ENCODE peak calls at places on chromosomes 4 and X, in nine cellular contexts. C is endodermal cell, U is cardiac fibroblast, B is heart right ventricle, Z is AG04449, I is epithelial cell of esophagus, G is fibroblast of mammary gland, D is coronary artery, M is nephron progenitor cell. H is an unnamed sample.

GRCh38 chr4:125140966-125141495 is 173.7 kb upstream of the FAT4 start:
- DNase-seq in D (no peak), B (no peak), I (peak), Z (peak), C (no peak), G (peak), M (no peak), U (peak), H (peak)

GRCh38 chr4:15501941-15502340 is 32.3 kb downstream of the CC2D2A start:
- DNase-seq in B (no peak), D (no peak), U (no peak), C (no peak), Z (no peak), I (no peak), M (no peak), G (no peak), H (no peak)

GRCh38 chr4:163107754-163108153 is 58.9 kb downstream of the NAF1 start:
- DNase-seq in I (peak), G (peak), B (no peak), C (no peak), Z (no peak), D (no peak), U (peak), M (no peak), H (peak)

GRCh38 chr4:155674669-155675071 is 8.0 kb downstream of the GUCY1A1 start:
- DNase-seq in Z (no peak), G (no peak), I (no peak), M (no peak), C (no peak), B (no peak), D (no peak), U (no peak), H (no peak)

GRCh38 chrX:26918633-26919032 is 544.5 kb downstream of the PPP4R3C start:
- DNase-seq in D (no peak), M (peak), I (peak), C (peak), U (peak), Z (no peak), G (peak), B (no peak), H (peak)

GRCh38 chr4:44674471-44674870 is 3.7 kb upstream of the GUF1 start:
- DNase-seq in B (no peak), I (no peak), U (no peak), D (no peak), M (no peak), Z (no peak), G (no peak), C (no peak), H (no peak)

GRCh38 chr4:166458756-166459155 is 585.7 kb downstream of the TLL1 start:
- DNase-seq in I (peak), Z (no peak), U (no peak), M (no peak), G (peak), D (no peak), B (no peak), C (no peak), H (no peak)

GRCh38 chr4:74874785-74875367 is 58.0 kb upstream of the PARM1 start:
- DNase-seq in U (peak), M (peak), I (peak), D (no peak), B (no peak), G (peak), C (peak), Z (peak), H (peak)

GRCh38 chr4:124262211-124263179 is 450.0 kb downstream of the ANKRD50 start:
- DNase-seq in I (peak), Z (peak), G (peak), U (peak), D (no peak), B (no peak), M (peak), C (peak), H (peak)

GRCh38 chr4:138055890-138056289 is 186.3 kb downstream of the SLC7A11 start:
- DNase-seq in Z (no peak), G (peak), C (no peak), M (no peak), U (no peak), B (no peak), I (peak), D (no peak), H (no peak)

GRCh38 chr4:6270691-6271121 is 1.1 kb downstream of the WFS1 start:
- DNase-seq in C (no peak), D (no peak), G (peak), M (no peak), I (no peak), U (peak), Z (no peak), B (no peak), H (no peak)

GRCh38 chr4:98749206-98749605 is 90.8 kb upstream of the TSPAN5 start:
- DNase-seq in G (peak), Z (no peak), C (no peak), U (peak), M (no peak), I (no peak), D (no peak), B (no peak), H (no peak)

GRCh38 chr4:123381996-123382395 is 14.6 kb upstream of the SPRY1 start:
- DNase-seq in M (no peak), U (no peak), Z (no peak), C (no peak), I (no peak), B (no peak), D (no peak), G (no peak), H (no peak)

GRCh38 chr4:60133414-60133813 is 1066.7 kb upstream of the ADGRL3 start:
- DNase-seq in D (no peak), U (no peak), B (no peak), G (no peak), M (no peak), C (no peak), I (peak), Z (no peak), H (peak)

GRCh38 chr4:42708625-42709024 is 51.7 kb upstream of the ATP8A1 start:
- DNase-seq in G (no peak), D (no peak), U (no peak), Z (no peak), C (no peak), I (no peak), B (no peak), M (no peak), H (no peak)

GRCh38 chr4:150874386-150875226 is 140.5 kb downstream of the LRBA start:
- DNase-seq in B (peak), D (no peak), C (no peak), I (peak), Z (no peak), G (peak), U (peak), M (no peak), H (no peak)

GRCh38 chr4:62484357-62484756 is 1284.2 kb downstream of the ADGRL3 start:
- DNase-seq in C (no peak), B (no peak), U (no peak), M (no peak), G (no peak), I (no peak), D (no peak), Z (no peak), H (no peak)

GRCh38 chr4:108359130-108359709 is 190.5 kb upstream of the LEF1 start:
- DNase-seq in U (no peak), M (no peak), B (no peak), G (no peak), Z (no peak), D (no peak), I (no peak), C (no peak), H (no peak)

GRCh38 chrX:33277046-33277445 is 65.7 kb upstream of the DMD start:
- DNase-seq in M (no peak), U (no peak), I (no peak), Z (no peak), B (no peak), G (no peak), C (no peak), D (no peak), H (no peak)

GRCh38 chrX:152588206-152588605 is 49.5 kb upstream of the GABRQ start:
- DNase-seq in I (no peak), G (no peak), M (no peak), B (no peak), C (no peak), U (no peak), D (no peak), Z (no peak), H (no peak)

GRCh38 chr4:151143162-151143561 is 43.7 kb downstream of the RPS3A start:
- DNase-seq in C (no peak), U (peak), M (no peak), B (no peak), I (no peak), G (peak), Z (no peak), D (no peak), H (no peak)

GRCh38 chr4:83569967-83570366 is 34.1 kb downstream of the GPAT3 start:
- DNase-seq in B (no peak), I (peak), C (no peak), Z (no peak), D (no peak), U (no peak), M (no peak), G (no peak), H (peak)

GRCh38 chr4:147678796-147679549 is 5.0 kb downstream of the PRMT9 start:
- DNase-seq in U (peak), I (peak), G (peak), Z (no peak), M (no peak), C (peak), B (no peak), D (no peak), H (peak)

GRCh38 chr4:15182600-15183222 is 180.4 kb downstream of the CPEB2 start:
- DNase-seq in G (peak), I (peak), C (no peak), Z (no peak), D (no peak), M (no peak), B (no peak), U (peak), H (peak)

GRCh38 chrX:124328765-124329164 is 3.7 kb upstream of the TEX13D start:
- DNase-seq in Z (no peak), U (no peak), I (peak), C (no peak), D (no peak), B (no peak), G (peak), M (no peak), H (peak)

GRCh38 chrX:69616520-69617203 is 749 bp downstream of the EDA start:
- DNase-seq in D (peak), B (peak), M (peak), Z (no peak), C (peak), U (peak), G (no peak), I (peak), H (peak)

GRCh38 chrX:82230013-82230412 is 1028.1 kb downstream of the SH3BGRL start:
- DNase-seq in U (no peak), Z (no peak), I (no peak), D (no peak), C (no peak), B (no peak), M (no peak), G (no peak), H (no peak)

GRCh38 chr4:182642831-182643230 is 274.4 kb downstream of the DCTD start:
- DNase-seq in C (no peak), G (peak), U (peak), D (no peak), M (no peak), I (no peak), B (no peak), Z (no peak), H (peak)

GRCh38 chr4:156654410-156654809 is 317.2 kb downstream of the PDGFC start:
- DNase-seq in G (no peak), Z (no peak), B (no peak), I (peak), C (no peak), U (no peak), M (no peak), D (no peak), H (peak)

GRCh38 chr4:107989162-107989536 is 540 bp upstream of the HADH start:
- DNase-seq in Z (no peak), U (no peak), B (no peak), D (no peak), M (no peak), G (no peak), C (no peak), I (no peak), H (no peak)

GRCh38 chr4:74056114-74056857 is 17.8 kb upstream of the CXCL3 start:
- DNase-seq in C (no peak), M (no peak), B (no peak), U (peak), I (peak), Z (no peak), G (peak), D (no peak), H (no peak)

GRCh38 chr4:84937381-84937977 is 29.0 kb downstream of the WDFY3 start:
- DNase-seq in B (no peak), D (no peak), C (no peak), U (no peak), I (no peak), G (no peak), M (no peak), Z (no peak), H (no peak)

GRCh38 chrX:65866146-65866545 is 173.7 kb downstream of the VSIG4 start:
- DNase-seq in M (no peak), C (no peak), B (no peak), I (peak), Z (no peak), G (no peak), U (no peak), D (no peak), H (no peak)

GRCh38 chrX:103846395-103846794 is 14.3 kb upstream of the RAB9B start:
- DNase-seq in U (no peak), B (no peak), G (no peak), Z (no peak), M (no peak), I (no peak), D (no peak), C (no peak), H (no peak)

GRCh38 chrX:103849558-103849957 is 17.5 kb upstream of the RAB9B start:
- DNase-seq in B (no peak), I (no peak), U (no peak), G (no peak), Z (no peak), D (no peak), M (no peak), C (no peak), H (no peak)

GRCh38 chrX:103847174-103847870 is 15.3 kb upstream of the RAB9B start:
- DNase-seq in M (no peak), G (peak), D (no peak), U (no peak), B (no peak), C (no peak), Z (no peak), I (no peak), H (peak)

GRCh38 chrX:103839404-103839803 is 7.3 kb upstream of the RAB9B start:
- DNase-seq in C (no peak), G (peak), B (no peak), I (peak), U (no peak), Z (no peak), D (no peak), M (no peak), H (no peak)

DNA sequence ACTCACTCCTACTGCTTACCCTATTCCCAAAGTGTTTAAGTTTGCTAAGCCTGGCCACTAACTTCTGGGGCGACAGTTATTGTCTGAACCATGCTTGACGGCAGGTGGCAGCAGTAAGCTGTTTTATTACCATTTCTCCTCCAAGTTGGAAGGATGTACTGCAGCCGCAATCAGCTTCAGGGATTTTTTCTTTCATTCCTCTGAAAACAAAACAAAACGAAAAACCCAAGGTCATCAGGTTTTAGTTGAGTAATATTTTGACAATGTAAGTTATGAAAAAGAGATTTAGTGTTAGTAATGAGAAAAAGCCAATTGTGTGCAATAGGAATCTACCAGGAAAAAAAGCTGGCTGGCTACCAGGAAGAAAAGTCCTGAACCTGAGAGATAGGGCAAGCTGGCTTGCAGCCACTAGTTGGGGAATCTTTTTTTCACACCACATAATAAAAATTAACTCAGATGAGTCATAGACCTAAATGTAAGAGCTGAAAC is 13.2 kb upstream of the RAB9B start:
- DNase-seq in Z (peak), D (no peak), M (peak), G (peak), C (peak), B (peak), U (peak), I (peak), H (peak)
- TF ChIP-seq CTCF in Z (peak), D (no peak), M (peak), G (peak), C (peak), B (peak), U (peak), I (peak), H (peak)

GRCh38 chr4:80335554-80336358 is at the start of gene CFAP299:
- DNase-seq in M (peak), B (peak), U (peak), Z (no peak), G (peak), C (peak), I (peak), D (peak), H (peak)
- TF ChIP-seq CTCF in M (peak), B (peak), U (peak), Z (peak), G (peak), C (peak), I (peak), D (no peak), H (peak)

GRCh38 chr4:8342651-8343050 is 73.1 kb downstream of the HTRA3 start:
- DNase-seq in G (no peak), M (no peak), U (no peak), D (no peak), C (peak), B (no peak), I (no peak), Z (no peak), H (no peak)
- TF ChIP-seq CTCF in G (no peak), M (peak), U (peak), D (no peak), C (peak), B (no peak), I (no peak), Z (peak), H (no peak)

DNA sequence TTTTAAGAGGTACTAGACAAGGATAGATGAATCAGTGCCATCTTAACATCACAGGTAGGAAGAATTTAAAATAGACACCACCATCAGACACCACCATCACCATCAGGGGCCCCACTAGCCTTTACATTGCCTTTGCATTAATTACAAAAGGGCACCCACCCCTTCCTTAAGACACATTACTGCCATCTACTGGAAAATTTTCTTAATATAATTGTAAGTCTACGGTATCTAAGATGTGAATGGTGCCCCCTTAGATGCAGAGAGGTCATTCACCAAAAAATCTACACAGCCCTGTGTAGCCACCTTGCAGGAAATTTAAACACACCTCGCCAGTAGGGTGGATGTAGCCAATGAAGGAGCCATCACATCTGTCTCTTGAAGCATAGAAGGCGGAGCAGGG is 184.1 kb downstream of the MID1IP1 start:
- DNase-seq in B (no peak), U (peak), I (peak), D (no peak), G (peak), M (no peak), Z (no peak), C (no peak), H (peak)
- TF ChIP-seq CTCF in B (peak), U (no peak), I (peak), D (no peak), G (peak), M (no peak), Z (no peak), C (peak), H (no peak)

DNA sequence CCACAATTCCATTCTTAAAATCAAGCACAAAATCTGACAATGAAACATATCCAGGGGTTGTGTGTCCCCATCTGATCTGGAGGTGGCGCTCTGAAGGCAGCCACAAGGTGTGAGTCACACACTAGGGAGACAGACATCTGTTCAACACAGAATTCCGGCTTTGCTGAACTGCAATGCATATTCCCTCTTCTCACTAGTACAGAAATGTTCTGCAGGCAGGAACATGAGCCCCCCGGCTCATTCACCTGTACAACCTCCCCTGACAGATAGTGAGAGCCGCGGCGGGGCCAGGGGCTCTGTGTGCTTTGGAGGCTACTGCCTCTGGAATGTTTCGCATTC is 41.9 kb downstream of the WDR1 start:
- DNase-seq in U (peak), B (no peak), I (peak), D (no peak), Z (no peak), M (no peak), C (peak), G (peak), H (peak)
- TF ChIP-seq CTCF in U (peak), B (peak), I (peak), D (no peak), Z (peak), M (peak), C (peak), G (peak), H (peak)

DNA sequence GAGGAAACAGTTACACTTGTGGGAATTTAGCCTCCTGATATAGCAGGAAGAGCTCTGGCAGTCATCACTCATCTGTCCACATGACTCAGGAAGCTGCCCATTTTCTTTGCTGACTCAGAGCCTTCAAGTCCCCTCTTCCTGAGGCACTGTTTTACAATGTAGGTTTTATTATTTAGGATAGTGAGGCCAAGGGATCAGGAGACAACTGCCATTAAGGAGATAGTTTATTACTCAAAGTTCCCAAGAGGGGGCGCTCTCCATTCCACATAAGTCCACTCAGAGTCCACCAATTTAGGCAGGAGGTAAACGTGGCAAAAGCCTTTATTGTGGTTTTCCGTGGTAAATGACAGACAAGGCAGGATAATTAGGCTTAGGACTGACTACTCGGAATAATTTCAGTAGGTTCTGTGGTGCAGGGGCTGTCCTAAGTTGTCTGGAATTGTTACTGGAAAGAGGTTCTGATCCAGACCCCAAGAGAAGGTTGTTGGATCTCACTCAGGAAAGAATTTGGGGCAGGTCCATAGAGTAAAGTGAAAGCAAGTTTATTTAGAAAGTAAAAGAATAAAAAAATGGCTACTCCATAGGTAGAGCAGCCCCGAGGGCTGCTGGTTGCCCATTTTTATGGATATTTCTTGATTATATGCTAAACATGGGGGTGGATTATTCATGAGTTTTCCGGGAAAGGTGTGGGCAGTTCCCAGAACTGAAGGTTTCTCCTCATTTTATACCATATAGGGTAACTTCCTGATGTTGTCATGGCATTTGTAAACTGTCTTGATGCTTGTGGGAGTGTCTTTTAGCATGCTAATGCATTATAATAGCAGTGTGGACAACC is 96.0 kb upstream of the RAB40AL start:
- DNase-seq in D (no peak), G (peak), C (no peak), B (no peak), Z (no peak), M (no peak), U (peak), I (peak), H (peak)
- TF ChIP-seq CTCF in D (no peak), G (peak), C (peak), B (no peak), Z (no peak), M (no peak), U (peak), I (no peak), H (no peak)